ENCODE peak calls at places on chromosomes 4 and X, in seven cellular contexts. M is NCI-H2171 treated with DMSO at 0.1 percent for 48 hours, G is midbrain, L is Daoy, R is astrocyte of the hippocampus, Y is NT2/D1, J is HEK293T. K is an unnamed sample.
A peak's percentile ranks its signal among the peaks of the same experiment; 100 is the strongest.

GRCh38 chr4:112889619-112890294 is 159.7 kb upstream of the ANK2 start:
- DNase-seq in R (peak; percentile 10), Y (no peak), J (no peak), G (peak; percentile 36), L (no peak), M (peak; percentile 72), K (peak; percentile 45)

GRCh38 chr4:145709843-145710242 is 29.9 kb downstream of the C4orf51 start:
- DNase-seq in M (no peak), L (peak; percentile 69), J (no peak), R (peak; percentile 74), Y (no peak), G (no peak), K (no peak)

GRCh38 chr4:128517096-128517738 is 229.6 kb upstream of the PGRMC2 start:
- DNase-seq in G (no peak), Y (no peak), M (no peak), L (no peak), J (no peak), R (no peak), K (no peak)

GRCh38 chrX:41475611-41476241 is 28.6 kb downstream of the NYX start:
- DNase-seq in M (no peak), J (no peak), R (peak; percentile 23), G (peak; percentile 22), L (no peak), Y (peak; percentile 82), K (peak; percentile 69)

GRCh38 chrX:154370300-154370881 is 4.0 kb downstream of the FLNA start:
- DNase-seq in J (no peak), G (no peak), Y (no peak), M (no peak), R (peak; percentile 48), L (no peak), K (no peak)

GRCh38 chrX:153303276-153304262 is 18.0 kb downstream of the PNMA6F start:
- DNase-seq in R (no peak), L (no peak), G (no peak), Y (no peak), J (no peak), M (no peak), K (no peak)

GRCh38 chr4:37538931-37539330 is 147.2 kb downstream of the RELL1 start:
- DNase-seq in G (no peak), L (no peak), J (no peak), R (no peak), Y (no peak), M (no peak), K (no peak)

GRCh38 chr4:83022724-83023427 is 12.1 kb upstream of the COPS4 start:
- DNase-seq in Y (no peak), L (no peak), G (no peak), J (no peak), M (no peak), R (no peak), K (no peak)

GRCh38 chr4:101972791-101973190 is 182.3 kb downstream of the BANK1 start:
- DNase-seq in J (no peak), Y (no peak), R (no peak), L (no peak), M (no peak), G (no peak), K (no peak)

GRCh38 chr4:5391492-5391891 is 316.9 kb downstream of the EVC2 start:
- DNase-seq in L (no peak), M (no peak), Y (no peak), G (no peak), R (no peak), J (no peak), K (no peak)

GRCh38 chrX:20066968-20067708 is 49.6 kb downstream of the MAP7D2 start:
- DNase-seq in G (no peak), Y (no peak), L (peak; percentile 44), J (peak; percentile 58), R (peak; percentile 70), M (peak; percentile 31), K (peak; percentile 13)

GRCh38 chr4:125317526-125317880 is 2.7 kb downstream of the FAT4 start:
- DNase-seq in L (peak; percentile 53), M (no peak), Y (no peak), J (no peak), G (peak; percentile 30), R (peak; percentile 66), K (no peak)

GRCh38 chr4:15706646-15707362 is 3.9 kb downstream of the BST1 start:
- DNase-seq in G (no peak), R (no peak), L (no peak), Y (no peak), J (no peak), M (no peak), K (no peak)

GRCh38 chrX:30308263-30309138 is 689 bp downstream of the NR0B1 start:
- DNase-seq in R (peak; percentile 30), J (peak; percentile 12), M (no peak), Y (no peak), G (no peak), L (peak; percentile 10), K (no peak)

GRCh38 chrX:20711366-20711765 is 444.7 kb upstream of the RPS6KA3 start:
- DNase-seq in M (no peak), L (no peak), R (no peak), G (no peak), Y (no peak), J (no peak), K (no peak)

GRCh38 chr4:39637572-39638357 is 900 bp downstream of the SMIM14 start:
- DNase-seq in L (peak; percentile 70), G (peak; percentile 79), Y (peak; percentile 63), J (peak; percentile 30), M (peak; percentile 16), R (peak; percentile 86), K (peak; percentile 60)

GRCh38 chr4:160347197-160347596 is 1244.3 kb downstream of the RAPGEF2 start:
- DNase-seq in J (no peak), M (no peak), R (no peak), Y (no peak), L (no peak), G (no peak), K (no peak)

GRCh38 chr4:81421346-81422218 is 50.1 kb downstream of the RASGEF1B start:
- DNase-seq in L (peak; percentile 69), R (peak; percentile 54), Y (peak; percentile 48), M (no peak), G (no peak), J (no peak), K (no peak)

GRCh38 chr4:7411896-7412585 is 22.7 kb downstream of the PSAPL1 start:
- DNase-seq in R (no peak), L (no peak), M (no peak), G (no peak), Y (no peak), J (no peak), K (no peak)

K was measured in SJCRH30.